ENCODE peak calls at places on chromosomes 11 and 22, in nine cellular contexts. One of them, this sample, is unnamed.

GRCh38 chr22:37521236-37521739 is 2.1 kb upstream of the CARD10 start:
- DNase-seq in stimulated activated CD8-positive, alpha-beta memory T cell treated with anti-CD3 and anti-CD28 coated beads, Interleukin-15, amount 100 ng/mL, for 24 hours: no peak
- DNase-seq in T1000: no peak
- DNase-seq in GM06990: no peak
- DNase-seq in fibroblast of the conjunctiva: no peak
- DNase-seq in CD4-positive, alpha-beta T cell: no peak
- DNase-seq in activated CD4-positive, alpha-beta T cell treated with anti-CD3 and anti-CD28 coated beads, Interleukin-2, amount 50 U/mL, for 48 hours: no peak
- DNase-seq in mucosa of gallbladder: peak
- DNase-seq in NCI-H2081: no peak
- DNase-seq in this sample: no peak

GRCh38 chr11:100980156-100980555 is 149.5 kb downstream of the PGR start:
- DNase-seq in stimulated activated CD8-positive, alpha-beta memory T cell treated with anti-CD3 and anti-CD28 coated beads, Interleukin-15, amount 100 ng/mL, for 24 hours: no peak
- DNase-seq in T1000: no peak
- DNase-seq in GM06990: no peak
- DNase-seq in fibroblast of the conjunctiva: no peak
- DNase-seq in CD4-positive, alpha-beta T cell: no peak
- DNase-seq in activated CD4-positive, alpha-beta T cell treated with anti-CD3 and anti-CD28 coated beads, Interleukin-2, amount 50 U/mL, for 48 hours: no peak
- DNase-seq in mucosa of gallbladder: no peak
- DNase-seq in NCI-H2081: peak
- DNase-seq in this sample: no peak

GRCh38 chr22:38030311-38031133 is 26.7 kb upstream of the PICK1 start:
- DNase-seq in stimulated activated CD8-positive, alpha-beta memory T cell treated with anti-CD3 and anti-CD28 coated beads, Interleukin-15, amount 100 ng/mL, for 24 hours: no peak
- DNase-seq in T1000: no peak
- DNase-seq in GM06990: no peak
- DNase-seq in fibroblast of the conjunctiva: no peak
- DNase-seq in CD4-positive, alpha-beta T cell: no peak
- DNase-seq in activated CD4-positive, alpha-beta T cell treated with anti-CD3 and anti-CD28 coated beads, Interleukin-2, amount 50 U/mL, for 48 hours: no peak
- DNase-seq in mucosa of gallbladder: no peak
- DNase-seq in NCI-H2081: no peak
- DNase-seq in this sample: no peak

GRCh38 chr22:40326905-40327735 is 19.2 kb upstream of the ADSL start:
- DNase-seq in stimulated activated CD8-positive, alpha-beta memory T cell treated with anti-CD3 and anti-CD28 coated beads, Interleukin-15, amount 100 ng/mL, for 24 hours: no peak
- DNase-seq in T1000: no peak
- DNase-seq in GM06990: no peak
- DNase-seq in fibroblast of the conjunctiva: no peak
- DNase-seq in CD4-positive, alpha-beta T cell: no peak
- DNase-seq in activated CD4-positive, alpha-beta T cell treated with anti-CD3 and anti-CD28 coated beads, Interleukin-2, amount 50 U/mL, for 48 hours: no peak
- DNase-seq in mucosa of gallbladder: no peak
- DNase-seq in NCI-H2081: peak
- DNase-seq in this sample: no peak

GRCh38 chr11:73750238-73750637 is 10.6 kb downstream of the RAB6A start:
- DNase-seq in stimulated activated CD8-positive, alpha-beta memory T cell treated with anti-CD3 and anti-CD28 coated beads, Interleukin-15, amount 100 ng/mL, for 24 hours: no peak
- DNase-seq in T1000: no peak
- DNase-seq in GM06990: no peak
- DNase-seq in fibroblast of the conjunctiva: no peak
- DNase-seq in CD4-positive, alpha-beta T cell: no peak
- DNase-seq in activated CD4-positive, alpha-beta T cell treated with anti-CD3 and anti-CD28 coated beads, Interleukin-2, amount 50 U/mL, for 48 hours: no peak
- DNase-seq in mucosa of gallbladder: no peak
- DNase-seq in NCI-H2081: no peak
- DNase-seq in this sample: no peak

GRCh38 chr11:35167451-35167954 is 28.5 kb downstream of the CD44 start:
- DNase-seq in stimulated activated CD8-positive, alpha-beta memory T cell treated with anti-CD3 and anti-CD28 coated beads, Interleukin-15, amount 100 ng/mL, for 24 hours: no peak
- DNase-seq in T1000: no peak
- DNase-seq in GM06990: no peak
- DNase-seq in fibroblast of the conjunctiva: no peak
- DNase-seq in CD4-positive, alpha-beta T cell: no peak
- DNase-seq in activated CD4-positive, alpha-beta T cell treated with anti-CD3 and anti-CD28 coated beads, Interleukin-2, amount 50 U/mL, for 48 hours: no peak
- DNase-seq in mucosa of gallbladder: no peak
- DNase-seq in NCI-H2081: no peak
- DNase-seq in this sample: no peak

GRCh38 chr11:19995131-19995530 is 165.1 kb downstream of the DBX1 start:
- DNase-seq in stimulated activated CD8-positive, alpha-beta memory T cell treated with anti-CD3 and anti-CD28 coated beads, Interleukin-15, amount 100 ng/mL, for 24 hours: no peak
- DNase-seq in T1000: peak
- DNase-seq in GM06990: no peak
- DNase-seq in fibroblast of the conjunctiva: peak
- DNase-seq in CD4-positive, alpha-beta T cell: no peak
- DNase-seq in activated CD4-positive, alpha-beta T cell treated with anti-CD3 and anti-CD28 coated beads, Interleukin-2, amount 50 U/mL, for 48 hours: no peak
- DNase-seq in mucosa of gallbladder: no peak
- DNase-seq in NCI-H2081: no peak
- DNase-seq in this sample: no peak

GRCh38 chr11:94715225-94715624 is 52.9 kb upstream of the AMOTL1 start:
- DNase-seq in stimulated activated CD8-positive, alpha-beta memory T cell treated with anti-CD3 and anti-CD28 coated beads, Interleukin-15, amount 100 ng/mL, for 24 hours: no peak
- DNase-seq in T1000: no peak
- DNase-seq in GM06990: no peak
- DNase-seq in fibroblast of the conjunctiva: no peak
- DNase-seq in CD4-positive, alpha-beta T cell: no peak
- DNase-seq in activated CD4-positive, alpha-beta T cell treated with anti-CD3 and anti-CD28 coated beads, Interleukin-2, amount 50 U/mL, for 48 hours: no peak
- DNase-seq in mucosa of gallbladder: no peak
- DNase-seq in NCI-H2081: no peak
- DNase-seq in this sample: no peak

GRCh38 chr11:76621866-76622265 is 48.7 kb downstream of the LRRC32 start:
- DNase-seq in stimulated activated CD8-positive, alpha-beta memory T cell treated with anti-CD3 and anti-CD28 coated beads, Interleukin-15, amount 100 ng/mL, for 24 hours: no peak
- DNase-seq in T1000: no peak
- DNase-seq in GM06990: no peak
- DNase-seq in fibroblast of the conjunctiva: no peak
- DNase-seq in CD4-positive, alpha-beta T cell: no peak
- DNase-seq in activated CD4-positive, alpha-beta T cell treated with anti-CD3 and anti-CD28 coated beads, Interleukin-2, amount 50 U/mL, for 48 hours: no peak
- DNase-seq in mucosa of gallbladder: no peak
- DNase-seq in NCI-H2081: no peak
- DNase-seq in this sample: no peak

GRCh38 chr22:37802310-37803194 is 5.2 kb upstream of the GCAT start:
- DNase-seq in stimulated activated CD8-positive, alpha-beta memory T cell treated with anti-CD3 and anti-CD28 coated beads, Interleukin-15, amount 100 ng/mL, for 24 hours: no peak
- DNase-seq in T1000: no peak
- DNase-seq in GM06990: no peak
- DNase-seq in fibroblast of the conjunctiva: no peak
- DNase-seq in CD4-positive, alpha-beta T cell: no peak
- DNase-seq in activated CD4-positive, alpha-beta T cell treated with anti-CD3 and anti-CD28 coated beads, Interleukin-2, amount 50 U/mL, for 48 hours: peak
- DNase-seq in mucosa of gallbladder: peak
- DNase-seq in NCI-H2081: peak
- DNase-seq in this sample: no peak

GRCh38 chr22:40511604-40512003 is 124.9 kb downstream of the MRTFA start:
- DNase-seq in stimulated activated CD8-positive, alpha-beta memory T cell treated with anti-CD3 and anti-CD28 coated beads, Interleukin-15, amount 100 ng/mL, for 24 hours: no peak
- DNase-seq in T1000: no peak
- DNase-seq in GM06990: no peak
- DNase-seq in fibroblast of the conjunctiva: no peak
- DNase-seq in CD4-positive, alpha-beta T cell: no peak
- DNase-seq in activated CD4-positive, alpha-beta T cell treated with anti-CD3 and anti-CD28 coated beads, Interleukin-2, amount 50 U/mL, for 48 hours: no peak
- DNase-seq in mucosa of gallbladder: no peak
- DNase-seq in NCI-H2081: no peak
- DNase-seq in this sample: no peak

GRCh38 chr11:14454861-14455632 is 44.6 kb downstream of the COPB1 start:
- DNase-seq in stimulated activated CD8-positive, alpha-beta memory T cell treated with anti-CD3 and anti-CD28 coated beads, Interleukin-15, amount 100 ng/mL, for 24 hours: no peak
- DNase-seq in T1000: no peak
- DNase-seq in GM06990: no peak
- DNase-seq in fibroblast of the conjunctiva: peak
- DNase-seq in CD4-positive, alpha-beta T cell: no peak
- DNase-seq in activated CD4-positive, alpha-beta T cell treated with anti-CD3 and anti-CD28 coated beads, Interleukin-2, amount 50 U/mL, for 48 hours: no peak
- DNase-seq in mucosa of gallbladder: no peak
- DNase-seq in NCI-H2081: peak
- DNase-seq in this sample: no peak

GRCh38 chr22:30435674-30436126 is 10.1 kb downstream of the MTFP1 start:
- DNase-seq in stimulated activated CD8-positive, alpha-beta memory T cell treated with anti-CD3 and anti-CD28 coated beads, Interleukin-15, amount 100 ng/mL, for 24 hours: peak
- DNase-seq in T1000: no peak
- DNase-seq in GM06990: peak
- DNase-seq in fibroblast of the conjunctiva: no peak
- DNase-seq in CD4-positive, alpha-beta T cell: peak
- DNase-seq in activated CD4-positive, alpha-beta T cell treated with anti-CD3 and anti-CD28 coated beads, Interleukin-2, amount 50 U/mL, for 48 hours: peak
- DNase-seq in mucosa of gallbladder: peak
- DNase-seq in NCI-H2081: peak
- DNase-seq in this sample: no peak

GRCh38 chr11:10654211-10655150 is 39.1 kb downstream of the IRAG1 start:
- DNase-seq in stimulated activated CD8-positive, alpha-beta memory T cell treated with anti-CD3 and anti-CD28 coated beads, Interleukin-15, amount 100 ng/mL, for 24 hours: no peak
- DNase-seq in T1000: no peak
- DNase-seq in GM06990: no peak
- DNase-seq in fibroblast of the conjunctiva: peak
- DNase-seq in CD4-positive, alpha-beta T cell: peak
- DNase-seq in activated CD4-positive, alpha-beta T cell treated with anti-CD3 and anti-CD28 coated beads, Interleukin-2, amount 50 U/mL, for 48 hours: peak
- DNase-seq in mucosa of gallbladder: no peak
- DNase-seq in NCI-H2081: peak
- DNase-seq in this sample: no peak

GRCh38 chr11:45671246-45672171 is 6.1 kb upstream of the CHST1 start:
- DNase-seq in stimulated activated CD8-positive, alpha-beta memory T cell treated with anti-CD3 and anti-CD28 coated beads, Interleukin-15, amount 100 ng/mL, for 24 hours: no peak
- DNase-seq in T1000: no peak
- DNase-seq in GM06990: no peak
- DNase-seq in fibroblast of the conjunctiva: no peak
- DNase-seq in CD4-positive, alpha-beta T cell: no peak
- DNase-seq in activated CD4-positive, alpha-beta T cell treated with anti-CD3 and anti-CD28 coated beads, Interleukin-2, amount 50 U/mL, for 48 hours: no peak
- DNase-seq in mucosa of gallbladder: peak
- DNase-seq in NCI-H2081: no peak
- DNase-seq in this sample: peak

GRCh38 chr11:130580372-130580771 is 131.9 kb downstream of the ADAMTS15 start:
- DNase-seq in stimulated activated CD8-positive, alpha-beta memory T cell treated with anti-CD3 and anti-CD28 coated beads, Interleukin-15, amount 100 ng/mL, for 24 hours: no peak
- DNase-seq in T1000: no peak
- DNase-seq in GM06990: no peak
- DNase-seq in fibroblast of the conjunctiva: no peak
- DNase-seq in CD4-positive, alpha-beta T cell: no peak
- DNase-seq in activated CD4-positive, alpha-beta T cell treated with anti-CD3 and anti-CD28 coated beads, Interleukin-2, amount 50 U/mL, for 48 hours: no peak
- DNase-seq in mucosa of gallbladder: no peak
- DNase-seq in NCI-H2081: peak
- DNase-seq in this sample: peak

GRCh38 chr22:42533638-42533977 is 14.0 kb upstream of the RRP7A start:
- DNase-seq in stimulated activated CD8-positive, alpha-beta memory T cell treated with anti-CD3 and anti-CD28 coated beads, Interleukin-15, amount 100 ng/mL, for 24 hours: no peak
- DNase-seq in T1000: no peak
- DNase-seq in GM06990: no peak
- DNase-seq in fibroblast of the conjunctiva: no peak
- DNase-seq in CD4-positive, alpha-beta T cell: no peak
- DNase-seq in activated CD4-positive, alpha-beta T cell treated with anti-CD3 and anti-CD28 coated beads, Interleukin-2, amount 50 U/mL, for 48 hours: no peak
- DNase-seq in mucosa of gallbladder: no peak
- DNase-seq in NCI-H2081: no peak
- DNase-seq in this sample: no peak

GRCh38 chr11:109785714-109786113 is 307.5 kb upstream of the ZC3H12C start:
- DNase-seq in stimulated activated CD8-positive, alpha-beta memory T cell treated with anti-CD3 and anti-CD28 coated beads, Interleukin-15, amount 100 ng/mL, for 24 hours: no peak
- DNase-seq in T1000: no peak
- DNase-seq in GM06990: no peak
- DNase-seq in fibroblast of the conjunctiva: peak
- DNase-seq in CD4-positive, alpha-beta T cell: no peak
- DNase-seq in activated CD4-positive, alpha-beta T cell treated with anti-CD3 and anti-CD28 coated beads, Interleukin-2, amount 50 U/mL, for 48 hours: no peak
- DNase-seq in mucosa of gallbladder: no peak
- DNase-seq in NCI-H2081: no peak
- DNase-seq in this sample: no peak

GRCh38 chr11:71232364-71232763 is 20.0 kb downstream of the SHANK2 start:
- DNase-seq in stimulated activated CD8-positive, alpha-beta memory T cell treated with anti-CD3 and anti-CD28 coated beads, Interleukin-15, amount 100 ng/mL, for 24 hours: no peak
- DNase-seq in T1000: no peak
- DNase-seq in GM06990: no peak
- DNase-seq in fibroblast of the conjunctiva: no peak
- DNase-seq in CD4-positive, alpha-beta T cell: no peak
- DNase-seq in activated CD4-positive, alpha-beta T cell treated with anti-CD3 and anti-CD28 coated beads, Interleukin-2, amount 50 U/mL, for 48 hours: no peak
- DNase-seq in mucosa of gallbladder: no peak
- DNase-seq in NCI-H2081: no peak
- DNase-seq in this sample: no peak

GRCh38 chr11:11740081-11740702 is 101.6 kb upstream of the USP47 start:
- DNase-seq in stimulated activated CD8-positive, alpha-beta memory T cell treated with anti-CD3 and anti-CD28 coated beads, Interleukin-15, amount 100 ng/mL, for 24 hours: no peak
- DNase-seq in T1000: no peak
- DNase-seq in GM06990: no peak
- DNase-seq in fibroblast of the conjunctiva: no peak
- DNase-seq in CD4-positive, alpha-beta T cell: no peak
- DNase-seq in activated CD4-positive, alpha-beta T cell treated with anti-CD3 and anti-CD28 coated beads, Interleukin-2, amount 50 U/mL, for 48 hours: no peak
- DNase-seq in mucosa of gallbladder: no peak
- DNase-seq in NCI-H2081: peak
- DNase-seq in this sample: no peak

GRCh38 chr11:69280994-69281393 is 13.0 kb upstream of the MYEOV start:
- DNase-seq in stimulated activated CD8-positive, alpha-beta memory T cell treated with anti-CD3 and anti-CD28 coated beads, Interleukin-15, amount 100 ng/mL, for 24 hours: no peak
- DNase-seq in T1000: peak
- DNase-seq in GM06990: no peak
- DNase-seq in fibroblast of the conjunctiva: peak
- DNase-seq in CD4-positive, alpha-beta T cell: no peak
- DNase-seq in activated CD4-positive, alpha-beta T cell treated with anti-CD3 and anti-CD28 coated beads, Interleukin-2, amount 50 U/mL, for 48 hours: no peak
- DNase-seq in mucosa of gallbladder: no peak
- DNase-seq in NCI-H2081: no peak
- DNase-seq in this sample: no peak

GRCh38 chr22:32723632-32724031 is 77.9 kb upstream of the TIMP3 start:
- DNase-seq in stimulated activated CD8-positive, alpha-beta memory T cell treated with anti-CD3 and anti-CD28 coated beads, Interleukin-15, amount 100 ng/mL, for 24 hours: no peak
- DNase-seq in T1000: peak
- DNase-seq in GM06990: peak
- DNase-seq in fibroblast of the conjunctiva: peak
- DNase-seq in CD4-positive, alpha-beta T cell: no peak
- DNase-seq in activated CD4-positive, alpha-beta T cell treated with anti-CD3 and anti-CD28 coated beads, Interleukin-2, amount 50 U/mL, for 48 hours: peak
- DNase-seq in mucosa of gallbladder: peak
- DNase-seq in NCI-H2081: no peak
- DNase-seq in this sample: peak

GRCh38 chr11:116512841-116513240 is 259.9 kb downstream of the BUD13 start:
- DNase-seq in stimulated activated CD8-positive, alpha-beta memory T cell treated with anti-CD3 and anti-CD28 coated beads, Interleukin-15, amount 100 ng/mL, for 24 hours: no peak
- DNase-seq in T1000: no peak
- DNase-seq in GM06990: no peak
- DNase-seq in fibroblast of the conjunctiva: no peak
- DNase-seq in CD4-positive, alpha-beta T cell: no peak
- DNase-seq in activated CD4-positive, alpha-beta T cell treated with anti-CD3 and anti-CD28 coated beads, Interleukin-2, amount 50 U/mL, for 48 hours: no peak
- DNase-seq in mucosa of gallbladder: no peak
- DNase-seq in NCI-H2081: no peak
- DNase-seq in this sample: no peak

GRCh38 chr11:105148241-105148640 is 8.7 kb upstream of the CARD18 start:
- DNase-seq in stimulated activated CD8-positive, alpha-beta memory T cell treated with anti-CD3 and anti-CD28 coated beads, Interleukin-15, amount 100 ng/mL, for 24 hours: no peak
- DNase-seq in T1000: no peak
- DNase-seq in GM06990: no peak
- DNase-seq in fibroblast of the conjunctiva: no peak
- DNase-seq in CD4-positive, alpha-beta T cell: no peak
- DNase-seq in activated CD4-positive, alpha-beta T cell treated with anti-CD3 and anti-CD28 coated beads, Interleukin-2, amount 50 U/mL, for 48 hours: no peak
- DNase-seq in mucosa of gallbladder: no peak
- DNase-seq in NCI-H2081: no peak
- DNase-seq in this sample: no peak

GRCh38 chr11:120649316-120649715 is 137.8 kb downstream of the GRIK4 start:
- DNase-seq in stimulated activated CD8-positive, alpha-beta memory T cell treated with anti-CD3 and anti-CD28 coated beads, Interleukin-15, amount 100 ng/mL, for 24 hours: no peak
- DNase-seq in T1000: no peak
- DNase-seq in GM06990: no peak
- DNase-seq in fibroblast of the conjunctiva: no peak
- DNase-seq in CD4-positive, alpha-beta T cell: no peak
- DNase-seq in activated CD4-positive, alpha-beta T cell treated with anti-CD3 and anti-CD28 coated beads, Interleukin-2, amount 50 U/mL, for 48 hours: no peak
- DNase-seq in mucosa of gallbladder: no peak
- DNase-seq in NCI-H2081: no peak
- DNase-seq in this sample: no peak

GRCh38 chr11:9664276-9665171 is 647 bp downstream of the SWAP70 start:
- DNase-seq in stimulated activated CD8-positive, alpha-beta memory T cell treated with anti-CD3 and anti-CD28 coated beads, Interleukin-15, amount 100 ng/mL, for 24 hours: peak
- DNase-seq in T1000: no peak
- DNase-seq in GM06990: peak
- DNase-seq in fibroblast of the conjunctiva: no peak
- DNase-seq in CD4-positive, alpha-beta T cell: no peak
- DNase-seq in activated CD4-positive, alpha-beta T cell treated with anti-CD3 and anti-CD28 coated beads, Interleukin-2, amount 50 U/mL, for 48 hours: peak
- DNase-seq in mucosa of gallbladder: peak
- DNase-seq in NCI-H2081: peak
- DNase-seq in this sample: no peak

GRCh38 chr11:83852775-83853442 is 566.7 kb upstream of the CCDC90B start:
- DNase-seq in stimulated activated CD8-positive, alpha-beta memory T cell treated with anti-CD3 and anti-CD28 coated beads, Interleukin-15, amount 100 ng/mL, for 24 hours: no peak
- DNase-seq in T1000: no peak
- DNase-seq in GM06990: no peak
- DNase-seq in fibroblast of the conjunctiva: no peak
- DNase-seq in CD4-positive, alpha-beta T cell: no peak
- DNase-seq in activated CD4-positive, alpha-beta T cell treated with anti-CD3 and anti-CD28 coated beads, Interleukin-2, amount 50 U/mL, for 48 hours: no peak
- DNase-seq in mucosa of gallbladder: no peak
- DNase-seq in NCI-H2081: no peak
- DNase-seq in this sample: no peak

GRCh38 chr11:21774212-21774611 is 418.7 kb upstream of the ANO5 start:
- DNase-seq in stimulated activated CD8-positive, alpha-beta memory T cell treated with anti-CD3 and anti-CD28 coated beads, Interleukin-15, amount 100 ng/mL, for 24 hours: no peak
- DNase-seq in T1000: no peak
- DNase-seq in GM06990: no peak
- DNase-seq in fibroblast of the conjunctiva: no peak
- DNase-seq in CD4-positive, alpha-beta T cell: no peak
- DNase-seq in activated CD4-positive, alpha-beta T cell treated with anti-CD3 and anti-CD28 coated beads, Interleukin-2, amount 50 U/mL, for 48 hours: no peak
- DNase-seq in mucosa of gallbladder: no peak
- DNase-seq in NCI-H2081: peak
- DNase-seq in this sample: no peak

GRCh38 chr22:47062126-47062525 is 299.7 kb downstream of the TBC1D22A start:
- DNase-seq in stimulated activated CD8-positive, alpha-beta memory T cell treated with anti-CD3 and anti-CD28 coated beads, Interleukin-15, amount 100 ng/mL, for 24 hours: no peak
- DNase-seq in T1000: no peak
- DNase-seq in GM06990: no peak
- DNase-seq in fibroblast of the conjunctiva: no peak
- DNase-seq in CD4-positive, alpha-beta T cell: no peak
- DNase-seq in activated CD4-positive, alpha-beta T cell treated with anti-CD3 and anti-CD28 coated beads, Interleukin-2, amount 50 U/mL, for 48 hours: no peak
- DNase-seq in mucosa of gallbladder: no peak
- DNase-seq in NCI-H2081: no peak
- DNase-seq in this sample: no peak

GRCh38 chr11:120031612-120032600 is 106.0 kb downstream of the TRIM29 start:
- DNase-seq in stimulated activated CD8-positive, alpha-beta memory T cell treated with anti-CD3 and anti-CD28 coated beads, Interleukin-15, amount 100 ng/mL, for 24 hours: no peak
- DNase-seq in T1000: no peak
- DNase-seq in GM06990: no peak
- DNase-seq in fibroblast of the conjunctiva: no peak
- DNase-seq in CD4-positive, alpha-beta T cell: no peak
- DNase-seq in activated CD4-positive, alpha-beta T cell treated with anti-CD3 and anti-CD28 coated beads, Interleukin-2, amount 50 U/mL, for 48 hours: no peak
- DNase-seq in mucosa of gallbladder: no peak
- DNase-seq in NCI-H2081: no peak
- DNase-seq in this sample: peak

GRCh38 chr22:41256898-41257260 is 16.1 kb upstream of the CHADL start:
- DNase-seq in stimulated activated CD8-positive, alpha-beta memory T cell treated with anti-CD3 and anti-CD28 coated beads, Interleukin-15, amount 100 ng/mL, for 24 hours: no peak
- DNase-seq in T1000: no peak
- DNase-seq in GM06990: no peak
- DNase-seq in fibroblast of the conjunctiva: peak
- DNase-seq in CD4-positive, alpha-beta T cell: no peak
- DNase-seq in activated CD4-positive, alpha-beta T cell treated with anti-CD3 and anti-CD28 coated beads, Interleukin-2, amount 50 U/mL, for 48 hours: no peak
- DNase-seq in mucosa of gallbladder: no peak
- DNase-seq in NCI-H2081: no peak
- DNase-seq in this sample: no peak